ENCODE peak calls at places on chromosomes 7 and 10, in six cellular contexts. T is IMR-90, M is mesendoderm, Q is mesenchymal stem cell, G is neuronal stem cell, A is H1. K is an unnamed sample.

GRCh38 chr10:3478153-3478552 is 305.6 kb upstream of the PITRM1 start:
- DNase-seq in T (no peak), M (no peak), Q (no peak), G (no peak), A (no peak), K (no peak)

GRCh38 chr7:27430115-27430514 is 187.5 kb downstream of the EVX1 start:
- DNase-seq in T (no peak), M (no peak), Q (no peak), G (no peak), A (no peak), K (no peak)

GRCh38 chr10:21315321-21316220 is 209.9 kb downstream of the SKIDA1 start:
- DNase-seq in T (peak), M (peak), Q (peak), G (peak), A (no peak), K (peak)

GRCh38 chr7:12761691-12762090 is 74.3 kb downstream of the ARL4A start:
- DNase-seq in T (no peak), M (no peak), Q (no peak), G (no peak), A (no peak), K (no peak)

GRCh38 chr10:127043312-127043711 is 138.1 kb downstream of the DOCK1 start:
- DNase-seq in T (no peak), M (no peak), Q (no peak), G (no peak), A (no peak), K (no peak)

GRCh38 chr7:90337106-90337505 is 9.4 kb upstream of the GTPBP10 start:
- DNase-seq in T (no peak), M (no peak), Q (no peak), G (no peak), A (no peak), K (no peak)

GRCh38 chr7:106345421-106346166 is 60.8 kb upstream of the NAMPT start:
- DNase-seq in T (peak), M (no peak), Q (peak), G (no peak), A (no peak), K (no peak)

GRCh38 chr7:121083138-121083789 is 94.8 kb downstream of the CPED1 start:
- DNase-seq in T (peak), M (no peak), Q (peak), G (no peak), A (no peak), K (no peak)

GRCh38 chr10:24952701-24953349 is 419 bp upstream of the PRTFDC1 start:
- DNase-seq in T (peak), M (peak), Q (peak), G (peak), A (no peak), K (peak)

GRCh38 chr10:109679478-109679877 is 243.8 kb downstream of the XPNPEP1 start:
- DNase-seq in T (no peak), M (no peak), Q (no peak), G (no peak), A (no peak), K (no peak)

GRCh38 chr10:13984647-13985155 is 346.0 kb downstream of the FRMD4A start:
- DNase-seq in T (peak), M (no peak), Q (peak), G (no peak), A (no peak), K (no peak)

GRCh38 chr7:132464740-132465139 is 111.5 kb downstream of the PLXNA4 start:
- DNase-seq in T (no peak), M (no peak), Q (no peak), G (no peak), A (no peak), K (no peak)

GRCh38 chr7:924541-925231 is 29.8 kb downstream of the ADAP1 start:
- DNase-seq in T (peak), M (no peak), Q (no peak), G (no peak), A (no peak), K (no peak)

GRCh38 chr7:74173491-74173865 is 678 bp upstream of the EIF4H start:
- DNase-seq in T (no peak), M (no peak), Q (no peak), G (no peak), A (no peak), K (no peak)

GRCh38 chr10:123800299-123800698 is 91.3 kb downstream of the CPXM2 start:
- DNase-seq in T (no peak), M (peak), Q (no peak), G (no peak), A (peak), K (no peak)

GRCh38 chr7:115435178-115435577 is 513.3 kb downstream of the MDFIC start:
- DNase-seq in T (no peak), M (no peak), Q (no peak), G (no peak), A (no peak), K (no peak)

GRCh38 chr7:133978502-133979295 is 148.4 kb upstream of the LRGUK start:
- DNase-seq in T (no peak), M (peak), Q (no peak), G (no peak), A (no peak), K (peak)

GRCh38 chr10:110171032-110171431 is 36.4 kb upstream of the MXI1 start:
- DNase-seq in T (no peak), M (peak), Q (no peak), G (no peak), A (peak), K (peak)

GRCh38 chr10:62924344-62924748 is 108.2 kb upstream of the EGR2 start:
- DNase-seq in T (no peak), M (peak), Q (no peak), G (no peak), A (peak), K (peak)

GRCh38 chr7:1928555-1929348 is 258.7 kb downstream of the ELFN1 start:
- DNase-seq in T (no peak), M (no peak), Q (no peak), G (no peak), A (no peak), K (no peak)

GRCh38 chr10:71963351-71963755 is 842 bp upstream of the CHST3 start:
- DNase-seq in T (no peak), M (peak), Q (no peak), G (no peak), A (peak), K (no peak)

GRCh38 chr7:50314778-50315177 is 10.3 kb downstream of the IKZF1 start:
- DNase-seq in T (no peak), M (no peak), Q (no peak), G (no peak), A (peak), K (no peak)

GRCh38 chr7:50310361-50310760 is 5.8 kb downstream of the IKZF1 start:
- DNase-seq in T (no peak), M (no peak), Q (no peak), G (no peak), A (no peak), K (no peak)

GRCh38 chr7:50315193-50315592 is 10.7 kb downstream of the IKZF1 start:
- DNase-seq in T (no peak), M (no peak), Q (no peak), G (no peak), A (no peak), K (no peak)

GRCh38 chr7:50312176-50312575 is 7.7 kb downstream of the IKZF1 start:
- DNase-seq in T (no peak), M (no peak), Q (no peak), G (no peak), A (no peak), K (no peak)

GRCh38 chr7:50312589-50313162 is 8.2 kb downstream of the IKZF1 start:
- DNase-seq in T (no peak), M (no peak), Q (no peak), G (no peak), A (no peak), K (no peak)
- H2BK15ac ChIP-seq in T (no peak), M (no peak), Q (no peak), G (no peak), A (no peak), K (no peak)

DNA sequence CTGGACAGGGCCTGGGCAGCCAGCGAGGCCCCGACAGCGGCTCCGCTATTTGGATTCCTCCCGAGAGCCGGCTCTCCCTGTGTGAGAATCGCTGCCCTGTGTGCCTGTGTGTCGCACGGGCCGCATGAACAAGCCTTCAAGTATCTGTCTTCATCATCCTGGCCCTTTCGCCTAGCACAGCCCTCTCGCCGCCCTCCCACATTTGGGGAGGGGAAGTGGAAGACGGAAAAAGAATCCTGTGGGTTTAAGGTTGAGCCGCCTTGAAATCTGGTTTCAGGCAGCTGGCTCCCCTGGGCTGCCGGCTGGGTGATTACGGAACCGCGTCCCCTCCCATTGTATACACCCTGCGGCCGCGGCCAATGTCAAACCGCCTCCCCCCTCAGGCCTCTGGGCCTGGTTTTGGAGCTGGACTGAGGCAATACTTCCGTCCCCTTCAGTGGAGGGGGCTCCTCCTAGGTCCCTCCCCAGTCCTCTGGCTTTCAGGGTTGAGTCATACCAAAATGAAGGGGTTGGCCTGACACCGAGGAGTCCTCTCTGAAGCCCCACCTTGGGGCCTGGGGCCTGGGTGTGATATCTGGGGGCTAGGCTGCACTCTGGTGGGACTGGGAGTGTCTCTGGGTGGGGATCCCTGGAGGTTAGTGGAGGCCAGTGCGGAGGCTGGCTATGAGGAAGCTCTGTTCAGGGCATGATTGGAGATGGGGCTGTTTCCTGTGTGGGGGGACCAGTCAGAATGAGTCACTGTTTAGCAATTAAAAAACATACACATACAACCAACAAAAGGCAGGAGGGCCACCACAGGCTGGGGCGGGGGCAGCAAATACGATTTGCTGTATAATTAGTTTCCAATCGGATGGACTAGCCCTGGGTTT is 1.7 kb downstream of the TRIM8 start:
- DNase-seq in T (peak), M (peak), Q (peak), G (no peak), A (peak), K (no peak)
- H2BK120ac ChIP-seq in T (peak), M (no peak), Q (peak), G (no peak), A (no peak), K (no peak)

GRCh38 chr7:159051916-159052315 is 92.8 kb downstream of the VIPR2 start:
- DNase-seq in T (no peak), M (no peak), Q (no peak), G (no peak), A (no peak), K (no peak)
- H2BK15ac ChIP-seq in T (no peak), M (no peak), Q (no peak), G (no peak), A (no peak), K (no peak)

GRCh38 chr10:22657566-22658190 is 56.7 kb downstream of the PIP4K2A start:
- DNase-seq in T (peak), M (no peak), Q (no peak), G (no peak), A (no peak), K (no peak)

GRCh38 chr10:22657028-22657427 is 57.4 kb downstream of the PIP4K2A start:
- DNase-seq in T (no peak), M (no peak), Q (no peak), G (no peak), A (no peak), K (no peak)

GRCh38 chr10:22662693-22663330 is 51.6 kb downstream of the PIP4K2A start:
- DNase-seq in T (no peak), M (no peak), Q (no peak), G (no peak), A (no peak), K (no peak)

GRCh38 chr10:22658745-22659410 is 55.5 kb downstream of the PIP4K2A start:
- DNase-seq in T (peak), M (peak), Q (no peak), G (no peak), A (no peak), K (no peak)

GRCh38 chr10:22659901-22660300 is 54.5 kb downstream of the PIP4K2A start:
- DNase-seq in T (no peak), M (no peak), Q (no peak), G (no peak), A (no peak), K (no peak)
- H2BK120ac ChIP-seq in T (no peak), M (no peak), Q (no peak), G (no peak), A (no peak), K (no peak)

GRCh38 chr10:95264227-95265051 is 26.4 kb downstream of the PDLIM1 start:
- DNase-seq in T (no peak), M (peak), Q (no peak), G (no peak), A (peak), K (peak)
- H2BK15ac ChIP-seq in T (no peak), M (no peak), Q (peak), G (no peak), A (no peak), K (no peak)

K was measured in H9.